ENCODE peak calls at places on chromosomes 4 and X, in six cellular contexts. W, G, I, E, F and B are unnamed samples.

GRCh38 chr4:11614426-11614825 is 185.7 kb upstream of the HS3ST1 start:
- DNase-seq in W (no peak), G (peak), I (peak), E (peak), F (no peak), B (no peak)

GRCh38 chrX:108362026-108362425 is 76.2 kb downstream of the COL4A6 start:
- DNase-seq in W (no peak), G (peak), I (peak), E (no peak), F (no peak), B (no peak)

GRCh38 chrX:68083510-68083909 is 349.8 kb downstream of the OPHN1 start:
- DNase-seq in W (no peak), G (no peak), I (no peak), E (peak), F (no peak), B (no peak)

GRCh38 chr4:120843840-120844527 is 78.5 kb downstream of the PRDM5 start:
- DNase-seq in W (peak), G (peak), I (no peak), E (no peak), F (no peak), B (no peak)

GRCh38 chr4:154341448-154341847 is 150.2 kb downstream of the DCHS2 start:
- DNase-seq in W (no peak), G (no peak), I (no peak), E (no peak), F (no peak), B (no peak)

GRCh38 chr4:41363384-41363981 is 106.8 kb downstream of the UCHL1 start:
- DNase-seq in W (peak), G (no peak), I (peak), E (no peak), F (no peak), B (peak)

GRCh38 chr4:65241257-65241997 is 428.9 kb downstream of the EPHA5 start:
- DNase-seq in W (no peak), G (no peak), I (no peak), E (no peak), F (no peak), B (no peak)

GRCh38 chr4:121666091-121666679 is 30.6 kb downstream of the ANXA5 start:
- DNase-seq in W (peak), G (no peak), I (no peak), E (no peak), F (no peak), B (no peak)

GRCh38 chr4:14165253-14165942 is 537.9 kb upstream of the BOD1L1 start:
- DNase-seq in W (no peak), G (no peak), I (no peak), E (no peak), F (no peak), B (no peak)

GRCh38 chrX:5051831-5052491 is 1176.7 kb downstream of the NLGN4X start:
- DNase-seq in W (peak), G (peak), I (peak), E (no peak), F (no peak), B (no peak)

GRCh38 chr4:146488495-146489174 is 33.1 kb downstream of the SLC10A7 start:
- DNase-seq in W (no peak), G (no peak), I (no peak), E (peak), F (no peak), B (no peak)

GRCh38 chrX:119981286-119982070 is 37.9 kb upstream of the NKAP start:
- DNase-seq in W (no peak), G (peak), I (peak), E (peak), F (no peak), B (no peak)

GRCh38 chr4:53321988-53322289 is 43.9 kb downstream of the SCFD2 start:
- DNase-seq in W (no peak), G (no peak), I (no peak), E (no peak), F (no peak), B (no peak)

GRCh38 chr4:94516067-94516466 is 64.3 kb downstream of the PDLIM5 start:
- DNase-seq in W (no peak), G (no peak), I (peak), E (peak), F (no peak), B (no peak)

GRCh38 chrX:102651968-102652744 is 873 bp downstream of the GPRASP1 start:
- DNase-seq in W (no peak), G (peak), I (no peak), E (peak), F (peak), B (peak)

GRCh38 chrX:101369687-101370086 is 16.3 kb downstream of the BTK start:
- DNase-seq in W (no peak), G (no peak), I (no peak), E (no peak), F (no peak), B (no peak)
- H3K27ac ChIP-seq in W (no peak), G (no peak), I (no peak), E (no peak), F (no peak), B (no peak)

GRCh38 chr4:71382125-71382524 is 43.3 kb downstream of the SLC4A4 start:
- DNase-seq in W (no peak), G (no peak), I (no peak), E (no peak), F (no peak), B (no peak)
- H3K27ac ChIP-seq in W (no peak), G (peak), I (no peak), E (no peak), F (no peak), B (no peak)

DNA sequence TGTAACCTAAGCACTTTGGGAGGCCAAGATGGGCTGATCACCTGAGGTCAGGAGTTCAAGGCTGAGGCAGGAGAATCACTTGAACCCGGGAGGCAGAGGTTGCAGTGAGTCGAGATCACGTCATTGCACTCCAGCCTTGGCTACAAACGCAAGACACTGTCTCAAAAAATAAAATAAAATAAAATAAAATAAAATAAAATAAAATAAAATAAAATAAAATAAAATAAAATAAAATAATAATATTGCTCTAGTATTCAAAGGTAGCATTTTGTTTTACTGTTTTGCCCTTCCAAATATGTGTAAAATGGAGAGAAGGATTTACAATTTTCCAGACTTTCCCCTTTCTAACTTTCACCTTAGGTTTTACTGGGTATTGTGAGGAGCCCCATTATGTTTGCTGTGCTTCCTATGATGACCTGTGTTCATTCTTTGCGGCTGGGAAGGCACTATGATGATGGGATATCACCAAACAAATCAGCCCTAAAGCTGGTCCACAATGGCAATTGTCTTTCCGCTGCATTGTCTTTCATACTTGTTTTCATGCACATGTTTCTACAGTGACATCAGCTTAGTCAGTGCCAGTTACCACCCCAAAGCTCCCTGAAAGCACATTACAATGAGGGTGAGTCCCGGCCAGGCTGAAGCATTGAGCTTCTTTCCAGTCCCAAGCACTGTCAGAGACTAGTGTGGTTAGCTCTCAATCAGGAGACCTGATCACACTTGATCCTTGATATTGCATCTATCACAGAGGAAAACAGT is 50.8 kb downstream of the DTHD1 start:
- DNase-seq in W (no peak), G (no peak), I (no peak), E (no peak), F (no peak), B (peak)
- H3K27ac ChIP-seq in W (no peak), G (no peak), I (no peak), E (no peak), F (no peak), B (peak)

DNA sequence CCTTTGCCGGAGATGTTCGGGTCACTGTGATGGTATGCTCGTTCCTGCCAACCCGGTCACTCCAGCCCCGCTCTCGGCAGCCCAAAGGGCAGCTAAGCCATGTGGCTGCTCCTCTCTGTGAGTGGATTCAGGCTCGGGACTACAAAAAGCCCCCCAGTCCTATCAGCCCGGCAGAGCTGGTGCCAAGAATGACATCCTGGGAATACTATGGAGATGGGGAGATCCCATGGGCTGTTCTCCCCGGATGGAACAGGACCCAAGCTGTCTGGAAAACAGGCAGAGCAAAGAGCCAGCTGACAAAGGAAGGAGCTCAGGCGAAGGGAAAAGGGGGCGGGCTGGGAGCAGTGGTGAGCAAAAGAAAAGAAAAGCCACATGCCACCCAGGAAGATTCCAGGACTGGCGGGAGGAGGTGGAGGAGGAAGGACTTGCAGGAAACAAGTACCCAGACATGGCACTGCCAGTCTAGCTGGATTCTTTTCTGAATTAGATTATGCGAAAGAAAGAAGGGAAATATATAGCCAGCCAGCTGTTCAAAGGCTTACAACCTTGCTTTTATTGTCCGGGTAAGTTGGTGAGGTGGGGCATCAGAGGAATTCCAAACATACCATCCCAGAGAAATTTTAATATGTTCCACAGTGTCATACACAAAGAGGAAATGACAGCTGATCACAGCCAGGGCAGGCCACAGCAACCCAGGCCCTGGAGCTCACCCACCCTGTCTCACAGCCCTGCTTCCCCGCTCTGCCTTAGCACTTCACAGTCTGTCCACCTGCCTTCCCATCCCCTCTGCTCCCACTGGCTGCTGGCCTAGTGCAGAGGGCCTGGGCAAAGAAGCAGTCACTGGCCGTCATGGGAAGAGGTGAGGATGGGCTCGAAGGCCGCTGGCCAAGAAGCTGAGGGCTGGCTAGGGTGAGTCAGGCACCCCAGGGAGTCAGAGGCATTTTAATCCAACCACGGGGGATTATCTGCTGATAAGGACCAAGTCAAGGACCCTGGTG is 3.4 kb downstream of the NDP start:
- DNase-seq in W (no peak), G (no peak), I (no peak), E (peak), F (no peak), B (no peak)
- H3K27ac ChIP-seq in W (no peak), G (peak), I (no peak), E (no peak), F (no peak), B (peak)

GRCh38 chrX:154542723-154543424 is 3.8 kb downstream of the G6PD start:
- DNase-seq in W (no peak), G (no peak), I (no peak), E (no peak), F (no peak), B (no peak)
- H3K27ac ChIP-seq in W (peak), G (peak), I (peak), E (peak), F (peak), B (peak)

DNA sequence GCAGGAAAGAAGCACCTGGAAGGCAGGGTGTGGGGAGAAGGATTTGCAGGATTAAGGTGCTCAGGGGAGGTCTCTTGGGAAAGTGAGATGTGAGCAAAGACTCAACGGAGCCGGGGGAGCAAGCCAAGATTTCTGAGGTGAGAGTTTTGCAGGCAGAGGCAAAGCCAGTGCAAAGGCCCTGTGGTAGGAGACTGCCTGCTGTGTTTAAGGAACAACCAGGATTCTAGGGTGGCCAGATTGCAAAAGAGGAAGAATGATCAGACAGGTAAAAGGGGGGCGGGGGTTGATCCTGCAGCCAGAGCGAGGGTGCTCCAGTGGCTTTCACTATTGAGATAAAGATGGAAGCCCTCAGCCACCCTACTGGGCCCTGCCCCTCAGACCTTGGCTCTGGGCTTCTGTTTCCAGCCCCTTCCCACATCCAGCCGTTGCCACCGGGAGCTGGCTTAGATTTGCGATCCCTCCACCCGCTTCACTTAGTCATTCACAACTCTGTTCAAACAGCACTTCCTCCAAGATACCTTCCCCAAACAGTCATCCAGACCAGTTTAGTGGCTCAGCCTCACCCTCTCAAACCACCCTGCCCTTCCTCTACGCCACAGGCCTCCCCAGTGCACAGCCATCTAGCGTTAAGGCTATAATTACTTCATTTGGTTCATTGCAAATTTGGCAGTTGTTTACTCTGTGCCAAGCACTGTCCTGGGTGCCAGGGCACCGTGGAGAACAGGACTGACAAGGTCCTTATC is 23.3 kb upstream of the BCOR start:
- DNase-seq in W (no peak), G (no peak), I (no peak), E (no peak), F (no peak), B (no peak)
- H3K27ac ChIP-seq in W (no peak), G (no peak), I (no peak), E (no peak), F (no peak), B (no peak)

GRCh38 chr4:148026022-148026421 is 294.1 kb downstream of the ARHGAP10 start:
- DNase-seq in W (no peak), G (no peak), I (no peak), E (peak), F (no peak), B (no peak)
- H3K27ac ChIP-seq in W (no peak), G (no peak), I (no peak), E (peak), F (no peak), B (no peak)